ENCODE peak calls at places on chromosomes 11 and 22, in eight cellular contexts. Q is DND-41, N is AG10803, S is GM12864, P is body of pancreas, C is A549, K is PC-3, L is lower lobe of right lung. F is an unnamed sample.
A peak's percentile ranks its signal among the peaks of the same experiment; 100 is the strongest.

GRCh38 chr22:26047516-26047915 is 121.7 kb upstream of the SEZ6L start:
- DNase-seq in Q (no peak), N (no peak), S (no peak), P (no peak), C (no peak), K (no peak), L (no peak), F (no peak)

GRCh38 chr11:64546600-64546999 is 44.4 kb upstream of the SLC22A12 start:
- DNase-seq in Q (no peak), N (no peak), S (no peak), P (no peak), C (no peak), K (no peak), L (peak; percentile 20), F (no peak)

GRCh38 chr11:74000770-74001169 is 8.1 kb downstream of the UCP3 start:
- DNase-seq in Q (no peak), N (no peak), S (no peak), P (no peak), C (no peak), K (no peak), L (no peak), F (no peak)

GRCh38 chr22:41512421-41513194 is 31.7 kb downstream of the POLR3H start:
- DNase-seq in Q (no peak), N (peak; percentile 50), S (no peak), P (no peak), C (peak; percentile 48), K (peak; percentile 79), L (no peak), F (no peak)

GRCh38 chr11:125289419-125290088 is 125.0 kb downstream of the PKNOX2 start:
- DNase-seq in Q (no peak), N (no peak), S (no peak), P (no peak), C (no peak), K (no peak), L (no peak), F (no peak)

GRCh38 chr22:19303785-19304184 is 12.3 kb upstream of the CLTCL1 start:
- DNase-seq in Q (no peak), N (no peak), S (no peak), P (no peak), C (no peak), K (no peak), L (no peak), F (no peak)

GRCh38 chr22:43342347-43343261 is 568 bp downstream of the SCUBE1 start:
- DNase-seq in Q (no peak), N (no peak), S (no peak), P (no peak), C (no peak), K (no peak), L (no peak), F (no peak)

GRCh38 chr11:65574963-65575567 is 788 bp upstream of the EHBP1L1 start:
- DNase-seq in Q (no peak), N (no peak), S (no peak), P (peak; percentile 85), C (no peak), K (peak; percentile 44), L (no peak), F (peak; percentile 75)

GRCh38 chr11:326842-327580 is 6.4 kb upstream of the IFITM3 start:
- DNase-seq in Q (peak; percentile 56), N (no peak), S (peak; percentile 81), P (peak; percentile 89), C (no peak), K (no peak), L (peak; percentile 88), F (peak; percentile 59)

GRCh38 chr11:63915961-63916836 is 765 bp downstream of the RCOR2 start:
- DNase-seq in Q (no peak), N (peak; percentile 24), S (no peak), P (no peak), C (peak; percentile 59), K (peak; percentile 23), L (no peak), F (no peak)

GRCh38 chr22:27170491-27170890 is 513.1 kb downstream of the MIAT start:
- DNase-seq in Q (no peak), N (peak; percentile 99), S (no peak), P (peak; percentile 38), C (peak; percentile 69), K (no peak), L (no peak), F (no peak)

GRCh38 chr22:22933807-22934542 is 46.4 kb downstream of the IGLL5 start:
- DNase-seq in Q (no peak), N (no peak), S (no peak), P (no peak), C (no peak), K (no peak), L (no peak), F (no peak)

GRCh38 chr11:95571861-95572260 is 217.7 kb downstream of the FAM76B start:
- DNase-seq in Q (no peak), N (no peak), S (no peak), P (no peak), C (no peak), K (no peak), L (no peak), F (no peak)

DNA sequence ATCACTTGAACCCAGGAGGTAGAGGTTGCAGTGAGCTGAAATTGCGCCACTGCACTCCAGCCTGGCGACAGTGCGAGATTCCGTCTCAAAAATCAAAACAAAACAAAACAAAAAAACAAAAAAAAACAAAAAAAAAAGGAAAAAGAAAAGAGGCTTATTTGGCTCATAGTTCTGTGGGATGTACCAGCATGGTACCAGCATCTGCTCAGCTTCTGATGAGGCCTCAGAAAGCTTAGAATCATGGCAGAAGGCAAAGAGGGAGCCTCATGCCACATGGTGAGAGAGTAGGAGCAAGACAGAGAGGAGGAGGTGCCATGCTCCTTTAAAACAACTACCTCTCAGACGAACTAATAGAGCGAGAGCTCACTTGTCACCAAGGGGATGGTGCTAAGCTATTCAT is 10.6 kb upstream of the PTS start:
- DNase-seq in Q (no peak), N (no peak), S (no peak), P (no peak), C (no peak), K (no peak), L (no peak), F (no peak)
- H3K4me3 ChIP-seq in Q (no peak overlapping the region), N (no peak overlapping the region), S (no peak overlapping the region), P (no peak overlapping the region), C (no peak overlapping the region), K (no peak overlapping the region), L (no peak overlapping the region), F (no peak overlapping the region)

DNA sequence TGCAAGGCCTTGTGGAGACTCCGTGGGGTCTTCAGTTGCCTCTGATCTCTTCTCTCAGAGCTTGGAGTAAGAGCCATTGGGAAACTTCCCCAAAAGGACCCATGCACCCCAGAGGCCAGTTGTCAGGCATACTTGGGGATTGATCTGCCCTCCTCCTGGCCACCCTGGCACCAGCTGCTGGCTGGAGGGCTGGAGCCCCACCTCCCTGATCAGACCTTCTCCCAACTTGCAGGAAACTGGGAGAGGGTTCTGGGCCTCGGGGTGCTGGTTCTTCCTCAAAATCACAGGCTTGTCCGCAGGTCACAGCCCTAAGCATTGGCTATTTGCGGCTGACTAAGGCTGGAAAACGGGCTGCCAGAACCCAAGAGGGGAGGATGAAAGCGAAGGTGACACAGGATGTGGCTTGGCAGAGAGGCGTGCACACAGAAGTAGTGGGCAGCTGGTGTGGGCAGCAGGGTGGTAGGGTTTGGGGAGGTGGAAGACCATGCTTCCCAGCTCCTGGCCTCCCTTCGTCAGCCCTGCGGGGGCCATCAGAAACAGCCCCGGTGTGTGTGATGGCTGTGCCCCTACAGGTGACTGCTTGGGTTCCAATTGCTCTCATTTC is 1.3 kb upstream of the DGKZ start:
- DNase-seq in Q (no peak), N (no peak), S (no peak), P (no peak), C (no peak), K (no peak), L (no peak), F (no peak)
- H3K4me3 ChIP-seq in Q (no peak overlapping the region), N (no peak overlapping the region), S (peak overlapping the region; percentile 70), P (no peak overlapping the region), C (no peak overlapping the region), K (no peak overlapping the region), L (peak overlapping the region; percentile 64), F (peak overlapping the region; percentile 61)

GRCh38 chr11:8017071-8017470 is 29.9 kb downstream of the EIF3F start:
- DNase-seq in Q (no peak), N (no peak), S (no peak), P (no peak), C (no peak), K (no peak), L (no peak), F (no peak)

GRCh38 chr11:8018742-8019631 is 31.9 kb downstream of the EIF3F start:
- DNase-seq in Q (no peak), N (peak; percentile 74), S (no peak), P (peak; percentile 78), C (peak; percentile 32), K (peak; percentile 36), L (peak; percentile 67), F (peak; percentile 59)

GRCh38 chr11:8019671-8020597 is 32.8 kb downstream of the EIF3F start:
- DNase-seq in Q (no peak), N (peak; percentile 36), S (no peak), P (no peak), C (no peak), K (no peak), L (no peak), F (peak; percentile 34)

GRCh38 chr11:8016396-8016949 is 29.3 kb downstream of the EIF3F start:
- DNase-seq in Q (no peak), N (no peak), S (no peak), P (no peak), C (no peak), K (no peak), L (no peak), F (no peak)

DNA sequence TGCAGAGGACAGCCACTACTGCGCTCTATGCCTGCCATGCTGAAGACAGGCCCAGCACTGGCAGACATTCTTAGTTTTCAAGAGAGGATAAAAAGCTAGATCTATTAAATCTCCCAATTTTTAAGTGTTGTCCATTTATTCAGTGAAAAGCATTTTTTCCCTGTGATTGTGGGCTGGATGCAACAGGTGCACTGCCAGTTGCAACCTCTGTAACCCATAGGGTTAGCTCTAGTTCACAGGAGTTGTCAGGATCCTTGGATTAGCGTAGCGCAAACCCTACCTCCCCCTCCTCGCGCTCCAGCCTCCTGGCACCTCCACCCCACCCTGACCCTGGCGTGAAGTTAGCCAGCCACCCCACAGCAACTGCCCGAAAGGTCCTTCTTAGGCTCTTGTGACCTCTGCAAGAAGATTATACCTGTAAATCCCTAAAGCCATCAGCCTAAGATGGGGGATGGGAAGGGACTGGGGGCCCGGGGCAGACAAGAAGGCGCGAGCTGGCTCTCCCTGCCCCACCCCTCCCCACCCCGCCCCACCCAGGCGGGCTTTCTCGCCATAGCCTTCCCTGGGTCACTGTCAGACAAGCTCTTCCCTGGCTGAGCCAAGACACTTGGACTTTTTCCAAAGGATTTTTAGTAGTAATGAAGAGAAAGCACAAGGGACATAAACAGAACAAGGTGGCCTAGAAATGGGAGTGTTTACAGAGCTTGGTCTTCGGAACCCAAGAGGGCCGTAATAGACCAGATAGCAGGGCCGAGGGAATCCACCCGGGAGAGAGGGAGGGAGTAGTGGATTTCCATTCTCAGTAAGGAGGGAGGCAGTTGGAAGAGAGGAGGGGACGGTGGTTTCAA is 31.0 kb downstream of the EIF3F start:
- DNase-seq in Q (no peak), N (peak; percentile 34), S (no peak), P (no peak), C (no peak), K (no peak), L (no peak), F (no peak)
- H3K4me3 ChIP-seq in Q (no peak overlapping the region), N (peak overlapping the region; percentile 61), S (no peak overlapping the region), P (no peak overlapping the region), C (peak overlapping the region; percentile 61), K (peak overlapping the region; percentile 64), L (peak overlapping the region; percentile 60), F (peak overlapping the region; percentile 76)

DNA sequence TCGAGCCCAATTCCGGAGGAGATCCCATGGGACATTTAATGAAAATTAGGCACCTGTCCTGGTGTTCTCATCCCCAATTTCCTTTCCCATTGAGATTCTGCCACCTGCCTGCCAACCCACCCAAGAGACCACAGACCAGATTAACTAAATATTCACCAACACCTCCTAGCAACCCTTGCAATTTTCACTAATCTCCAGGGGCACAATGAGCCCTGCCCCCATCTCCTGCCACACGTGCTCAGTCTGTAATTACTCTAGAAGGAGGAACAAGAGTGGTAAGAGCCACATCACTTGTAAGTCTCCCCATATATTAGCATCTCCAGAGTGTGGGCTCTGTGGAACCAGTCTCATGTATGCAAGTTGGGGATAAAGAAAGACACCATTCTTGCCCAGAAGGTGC is 38.0 kb downstream of the IL18BP start:
- DNase-seq in Q (no peak), N (no peak), S (no peak), P (no peak), C (no peak), K (no peak), L (no peak), F (no peak)
- H3K4me3 ChIP-seq in Q (no peak overlapping the region), N (no peak overlapping the region), S (no peak overlapping the region), P (no peak overlapping the region), C (no peak overlapping the region), K (no peak overlapping the region), L (no peak overlapping the region), F (no peak overlapping the region)

F was measured in dorsolateral prefrontal cortex.